ENCODE peak calls at places on chromosomes 6 and 20, in four cellular contexts. V is IMR-90, R is K562, G is HepG2. Q is an unnamed sample.

GRCh38 chr6:130696806-130697205 is 130.4 kb upstream of the SMLR1 start:
- DNase-seq in V (peak), R (no peak), G (no peak), Q (no peak)

GRCh38 chr6:106688177-106688951 is 59.0 kb downstream of the QRSL1 start:
- DNase-seq in V (no peak), R (no peak), G (peak), Q (no peak)

GRCh38 chr6:43900560-43901329 is 130.7 kb downstream of the VEGFA start:
- DNase-seq in V (no peak), R (no peak), G (peak), Q (no peak)

GRCh38 chr6:31775184-31775583 is 1.9 kb downstream of the VWA7 start:
- DNase-seq in V (no peak), R (peak), G (no peak), Q (no peak)

GRCh38 chr6:30163090-30163917 is at the start of gene TRIM15:
- DNase-seq in V (no peak), R (peak), G (peak), Q (no peak)

GRCh38 chr20:63699466-63700198 is 3.2 kb downstream of the TNFRSF6B start:
- DNase-seq in V (no peak), R (peak), G (no peak), Q (no peak)

GRCh38 chr6:22896716-22897115 is 327.4 kb downstream of the HDGFL1 start:
- DNase-seq in V (no peak), R (no peak), G (no peak), Q (no peak)

GRCh38 chr6:18388942-18389341 is 1.8 kb downstream of the RNF144B start:
- DNase-seq in V (peak), R (no peak), G (peak), Q (no peak)

GRCh38 chr6:136487746-136488145 is 62.5 kb downstream of the MAP7 start:
- DNase-seq in V (no peak), R (no peak), G (no peak), Q (no peak)

GRCh38 chr6:100514603-100515002 is 49.9 kb upstream of the SIM1 start:
- DNase-seq in V (no peak), R (no peak), G (no peak), Q (no peak)

GRCh38 chr6:119090256-119090655 is 11.8 kb upstream of the FAM184A start:
- DNase-seq in V (no peak), R (no peak), G (no peak), Q (no peak)

GRCh38 chr6:138833819-138834539 is 38.1 kb downstream of the ECT2L start:
- DNase-seq in V (no peak), R (no peak), G (no peak), Q (no peak)

GRCh38 chr6:16844183-16844582 is 82.9 kb upstream of the ATXN1 start:
- DNase-seq in V (no peak), R (no peak), G (no peak), Q (no peak)

GRCh38 chr20:14672066-14672465 is 334.7 kb upstream of the FLRT3 start:
- DNase-seq in V (no peak), R (no peak), G (no peak), Q (no peak)

GRCh38 chr20:5786930-5787826 is 37.0 kb downstream of the SHLD1 start:
- DNase-seq in V (peak), R (no peak), G (no peak), Q (peak)

GRCh38 chr20:43590036-43590391 is 723 bp upstream of the IFT52 start:
- DNase-seq in V (no peak), R (peak), G (peak), Q (no peak)

GRCh38 chr6:161111256-161111655 is 119.7 kb downstream of the MAP3K4 start:
- DNase-seq in V (no peak), R (no peak), G (no peak), Q (no peak)

GRCh38 chr6:2885967-2886731 is 17.0 kb downstream of the SERPINB9 start:
- DNase-seq in V (no peak), R (no peak), G (no peak), Q (no peak)

GRCh38 chr6:35707714-35708407 is 19.1 kb upstream of the FKBP5 start:
- DNase-seq in V (no peak), R (no peak), G (no peak), Q (no peak)

GRCh38 chr6:35698858-35699257 is 10.1 kb upstream of the FKBP5 start:
- DNase-seq in V (no peak), R (no peak), G (no peak), Q (no peak)

GRCh38 chr6:35706468-35706867 is 17.8 kb upstream of the FKBP5 start:
- DNase-seq in V (peak), R (no peak), G (no peak), Q (no peak)

GRCh38 chr6:35708585-35708984 is 19.9 kb upstream of the FKBP5 start:
- DNase-seq in V (no peak), R (no peak), G (no peak), Q (no peak)

DNA sequence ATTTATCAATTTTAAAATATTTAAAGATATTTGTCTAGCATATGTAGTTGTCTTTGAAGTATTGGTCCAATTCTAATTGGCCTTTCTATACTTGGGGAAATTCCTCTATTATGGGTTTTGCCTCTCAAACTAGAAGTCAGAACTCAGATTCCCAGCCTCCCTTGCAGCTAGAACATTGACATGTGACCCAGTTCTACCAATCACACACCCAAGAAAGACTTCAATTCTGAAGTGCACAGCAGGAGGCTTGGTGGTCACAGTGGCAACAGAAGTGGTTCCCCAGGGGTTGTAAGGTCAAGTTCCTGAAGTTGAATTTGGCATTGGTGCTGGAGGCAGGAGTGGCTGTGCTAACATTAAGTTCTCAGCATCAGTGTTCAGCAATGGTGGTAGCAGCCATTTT is 14.8 kb upstream of the FKBP5 start:
- DNase-seq in V (no peak), R (no peak), G (no peak), Q (no peak)
- TF ChIP-seq MAZ in V (no peak), R (no peak), G (no peak), Q (no peak)

GRCh38 chr6:1417718-1418117 is 28.3 kb downstream of the FOXF2 start:
- DNase-seq in V (no peak), R (no peak), G (no peak), Q (no peak)

GRCh38 chr6:1418471-1419191 is 29.3 kb downstream of the FOXF2 start:
- DNase-seq in V (peak), R (no peak), G (no peak), Q (no peak)

GRCh38 chr6:1415416-1416063 is 26.2 kb downstream of the FOXF2 start:
- DNase-seq in V (peak), R (no peak), G (no peak), Q (no peak)

GRCh38 chr6:1416191-1416764 is 26.9 kb downstream of the FOXF2 start:
- DNase-seq in V (no peak), R (no peak), G (no peak), Q (no peak)

DNA sequence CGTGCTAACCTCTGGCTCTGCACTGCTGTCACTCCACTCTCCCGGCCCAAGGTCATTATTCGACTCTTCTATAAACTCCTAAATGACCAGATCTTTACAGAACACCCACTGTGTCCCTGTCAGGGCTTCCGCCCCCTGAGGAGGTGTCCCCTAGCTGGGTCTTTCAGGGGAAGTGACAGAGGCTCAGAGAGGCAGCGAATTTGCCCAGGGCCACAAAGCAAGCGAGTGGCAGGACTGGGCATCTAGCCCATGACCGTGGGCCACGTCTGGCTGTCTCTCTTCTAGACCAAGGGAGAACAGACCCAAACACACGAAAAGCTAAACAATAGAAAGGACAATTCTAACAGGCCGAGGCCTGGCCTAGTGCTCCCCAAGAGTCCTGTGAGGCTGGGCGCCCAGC is 27.4 kb downstream of the FOXF2 start:
- DNase-seq in V (no peak), R (no peak), G (no peak), Q (no peak)
- TF ChIP-seq MAZ in V (no peak), R (no peak), G (no peak), Q (no peak)

DNA sequence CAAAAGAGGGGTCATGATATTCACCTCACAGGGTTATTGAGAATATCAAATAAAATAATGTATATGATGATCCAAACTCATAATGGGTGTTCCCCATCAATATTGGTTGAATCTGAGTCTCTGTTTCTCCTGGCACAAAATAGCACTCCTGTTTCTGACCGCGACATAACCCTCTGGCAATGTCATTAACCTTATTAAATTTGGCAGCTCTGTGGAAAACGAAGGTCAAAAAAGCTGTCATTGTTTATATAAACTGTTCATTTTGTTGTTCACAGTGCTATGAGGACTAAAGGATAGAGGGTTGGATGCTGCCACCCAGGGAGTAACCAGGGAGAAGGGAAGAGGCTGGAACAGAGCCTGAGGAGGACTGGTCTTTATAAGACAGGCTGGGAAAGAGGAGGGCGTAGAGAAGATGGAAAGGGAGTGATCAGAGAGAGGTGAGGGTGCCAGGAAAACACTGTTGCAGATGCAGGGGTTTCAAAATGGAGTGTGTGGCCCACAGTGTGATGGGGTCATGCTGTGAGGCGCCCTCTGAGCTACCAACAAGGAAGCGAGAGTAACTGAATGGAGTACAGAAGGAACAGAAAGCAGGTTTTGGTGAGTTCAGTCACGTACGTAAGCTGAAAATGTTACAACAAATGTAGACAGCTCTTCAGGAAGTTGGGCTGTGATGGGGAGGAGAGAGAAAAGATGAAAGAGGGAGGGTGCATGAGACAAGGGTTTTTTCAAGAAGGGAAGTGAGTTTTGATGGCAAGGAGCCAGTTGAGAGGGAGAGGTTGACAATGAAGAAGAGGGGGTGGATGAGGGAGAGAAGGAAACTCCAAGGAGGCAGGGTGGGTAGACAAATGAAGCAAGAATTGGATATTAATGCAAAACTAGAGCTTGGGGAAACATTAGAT is 251.6 kb upstream of the TAB2 start:
- DNase-seq in V (no peak), R (no peak), G (no peak), Q (no peak)
- TF ChIP-seq MAZ in V (no peak), R (no peak), G (no peak), Q (no peak)

DNA sequence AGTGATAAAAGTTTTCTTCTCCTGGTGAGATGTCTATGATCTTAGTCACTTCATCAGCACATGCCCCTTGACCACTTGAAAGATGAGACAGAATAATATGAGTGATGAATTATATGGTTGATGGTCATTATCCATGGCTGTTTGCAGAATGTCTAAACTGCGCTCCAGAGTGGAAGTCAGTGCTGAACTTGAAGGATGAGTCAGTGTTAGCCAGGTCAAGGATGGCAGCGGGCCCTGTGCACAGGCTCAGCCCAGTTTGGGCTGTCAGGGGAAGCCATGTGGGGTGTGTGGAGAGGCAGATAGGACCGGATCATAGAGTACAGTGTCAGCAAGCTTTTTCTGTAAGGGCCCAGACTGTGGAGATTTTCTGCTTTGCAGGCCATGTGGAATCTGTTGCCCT is 67.2 kb upstream of the KIF25 start:
- DNase-seq in V (peak), R (no peak), G (peak), Q (peak)
- TF ChIP-seq MAZ in V (no peak), R (no peak), G (no peak), Q (no peak)

DNA sequence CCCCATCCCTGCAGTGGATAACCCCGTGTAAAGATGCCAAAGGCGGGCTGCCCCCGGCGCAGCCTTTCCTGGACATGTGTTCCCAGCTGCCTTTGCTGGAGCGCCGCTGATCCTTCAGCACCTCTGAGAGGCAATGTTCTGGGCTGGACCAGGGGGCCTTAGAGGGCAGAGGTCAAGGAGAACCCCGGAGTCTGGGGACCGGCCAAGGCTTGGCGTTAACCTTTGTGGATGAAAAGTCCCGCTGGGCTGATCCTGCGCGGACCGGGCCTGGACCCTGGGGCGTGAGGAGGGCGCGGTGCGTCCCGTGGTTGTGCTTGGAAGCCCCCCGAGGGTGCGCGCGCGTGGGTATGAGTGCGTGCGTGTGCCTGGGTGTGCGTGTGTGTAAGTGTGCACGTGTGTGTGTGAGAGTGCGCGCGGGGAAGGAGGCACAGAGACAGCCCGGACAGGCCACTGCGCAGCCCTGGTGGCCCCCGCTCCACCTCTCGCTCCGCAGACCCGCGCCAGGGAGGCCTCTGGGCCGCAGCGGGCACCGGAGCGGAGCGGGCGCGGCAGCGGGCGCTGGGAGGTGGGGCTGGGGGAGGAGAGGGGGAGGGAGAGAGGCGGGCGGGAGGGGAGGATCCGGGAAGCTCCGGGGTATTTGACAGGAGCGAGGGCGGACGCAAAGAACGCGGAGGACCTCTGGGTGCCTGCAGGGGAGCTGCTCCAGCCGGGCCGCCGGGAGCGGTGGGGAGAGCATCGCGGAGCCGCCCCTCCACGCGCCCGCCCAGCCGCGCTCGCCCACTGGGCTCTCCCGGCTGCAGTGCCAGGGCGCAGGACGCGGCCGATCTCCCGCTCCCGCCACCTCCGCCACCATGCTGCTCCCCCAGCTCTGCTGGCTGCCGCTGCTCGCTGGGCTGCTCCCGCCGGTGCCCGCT is at the start of gene SMOC2:
- DNase-seq in V (no peak), R (no peak), G (no peak), Q (no peak)
- TF ChIP-seq MAZ in V (no peak), R (no peak), G (no peak), Q (no peak)

GRCh38 chr6:52575490-52575868 is 1.4 kb downstream of the TRAM2 start:
- DNase-seq in V (no peak), R (peak), G (no peak), Q (no peak)

GRCh38 chr6:52574709-52575489 is 2.0 kb downstream of the TRAM2 start:
- DNase-seq in V (no peak), R (peak), G (no peak), Q (no peak)

GRCh38 chr6:52571099-52571755 is 5.6 kb downstream of the TRAM2 start:
- DNase-seq in V (no peak), R (no peak), G (no peak), Q (no peak)

GRCh38 chr6:52572536-52572935 is 4.3 kb downstream of the TRAM2 start:
- DNase-seq in V (no peak), R (no peak), G (no peak), Q (no peak)

GRCh38 chr6:52573295-52573694 is 3.6 kb downstream of the TRAM2 start:
- DNase-seq in V (no peak), R (no peak), G (no peak), Q (no peak)
- TF ChIP-seq MAZ in V (no peak), R (no peak), G (peak), Q (no peak)